ENCODE peak calls at places on chromosomes 1 and 21, in eight cellular contexts. V, X, K, M, B, R, U and J are unnamed samples.

GRCh38 chr1:67052741-67053534 is 1.0 kb downstream of the SLC35D1 start:
- DNase-seq in X (no peak), M (no peak), R (peak; percentile 31), K (peak; percentile 23), B (no peak), U (peak; percentile 18), V (peak; percentile 46), J (peak; percentile 66)

GRCh38 chr1:10160173-10160572 is 50.2 kb upstream of the KIF1B start:
- DNase-seq in X (no peak), V (no peak), M (no peak), U (no peak), R (no peak), K (no peak), B (no peak), J (no peak)

GRCh38 chr21:40732243-40732642 is 114.7 kb downstream of the DSCAM start:
- DNase-seq in U (no peak), M (no peak), K (no peak), B (no peak), V (peak; percentile 20), R (no peak), X (no peak), J (no peak)

GRCh38 chr1:43822040-43822439 is 111.6 kb upstream of the ARTN start:
- DNase-seq in M (no peak), X (no peak), U (no peak), R (no peak), K (no peak), B (no peak), V (peak; percentile 86), J (peak; percentile 37)

GRCh38 chr21:34180826-34181359 is 107.5 kb downstream of the MRPS6 start:
- DNase-seq in B (no peak), M (no peak), K (no peak), U (no peak), V (no peak), X (no peak), R (no peak), J (no peak)

GRCh38 chr1:174068000-174068399 is 45.8 kb upstream of the RC3H1 start:
- DNase-seq in M (no peak), B (no peak), K (no peak), U (no peak), R (no peak), V (no peak), X (no peak), J (no peak)

GRCh38 chr1:162285149-162285561 is 91.5 kb downstream of the SPATA46 start:
- DNase-seq in B (no peak), M (no peak), V (no peak), X (no peak), U (peak; percentile 39), R (no peak), K (no peak), J (peak; percentile 22)

GRCh38 chr1:173205146-173206051 is 1.7 kb downstream of the TNFSF4 start:
- DNase-seq in K (no peak), U (no peak), R (no peak), B (no peak), V (peak; percentile 55), X (peak; percentile 58), M (peak; percentile 45), J (peak; percentile 59)

GRCh38 chr1:55582078-55582477 is 366.9 kb upstream of the USP24 start:
- DNase-seq in U (no peak), K (no peak), R (no peak), X (no peak), M (no peak), B (no peak), V (no peak), J (no peak)

GRCh38 chr1:145997156-145998023 is 1.0 kb upstream of the TXNIP start:
- DNase-seq in X (peak; percentile 45), R (no peak), K (peak; percentile 52), U (peak; percentile 65), B (no peak), M (peak; percentile 72), V (no peak), J (peak; percentile 35)

GRCh38 chr1:82343381-82343780 is 542.6 kb downstream of the ADGRL2 start:
- DNase-seq in M (no peak), R (no peak), V (peak; percentile 55), X (no peak), U (no peak), B (no peak), K (no peak), J (no peak)

GRCh38 chr1:210123924-210124589 is 108.5 kb upstream of the SERTAD4 start:
- DNase-seq in U (no peak), B (no peak), M (no peak), V (peak; percentile 85), X (no peak), K (no peak), R (no peak), J (no peak)